ENCODE peak calls at places on chromosomes 5 and 9, in six cellular contexts. A is HAP-1, L is OCI-LY7, H is SK-N-SH, Z is GM23248, K is A673. J is an unnamed sample.

GRCh38 chr9:77712533-77713130 is 64.5 kb upstream of the GNA14 start:
- DNase-seq in A (no peak), L (no peak), H (no peak), Z (peak; percentile 85), K (peak; percentile 26), J (no peak)

GRCh38 chr9:1875921-1876448 is 139.2 kb upstream of the SMARCA2 start:
- DNase-seq in A (no peak), L (no peak), H (no peak), Z (no peak), K (no peak), J (peak; percentile 44)

GRCh38 chr9:114684036-114684435 is 2.0 kb upstream of the TEX48 start:
- DNase-seq in A (no peak), L (no peak), H (no peak), Z (no peak), K (no peak), J (no peak)

GRCh38 chr5:148229840-148230239 is 8.5 kb upstream of the MARCOL start:
- DNase-seq in A (no peak), L (no peak), H (no peak), Z (no peak), K (no peak), J (no peak)

GRCh38 chr5:71700803-71701202 is 18.3 kb upstream of the CARTPT start:
- DNase-seq in A (no peak), L (no peak), H (no peak), Z (no peak), K (no peak), J (no peak)

GRCh38 chr9:114055061-114055460 is 23.0 kb downstream of the AMBP start:
- DNase-seq in A (no peak), L (no peak), H (no peak), Z (no peak), K (no peak), J (peak; percentile 56)

GRCh38 chr5:160183075-160183474 is 46.2 kb upstream of the FABP6 start:
- DNase-seq in A (no peak), L (no peak), H (no peak), Z (peak; percentile 66), K (no peak), J (no peak)

GRCh38 chr9:18424132-18424531 is 49.8 kb upstream of the ADAMTSL1 start:
- DNase-seq in A (no peak), L (no peak), H (no peak), Z (peak; percentile 25), K (no peak), J (no peak)

GRCh38 chr9:105886136-105886535 is 191.8 kb downstream of the TMEM38B start:
- DNase-seq in A (no peak), L (no peak), H (no peak), Z (no peak), K (no peak), J (no peak)

GRCh38 chr9:31612336-31613030 is 772.0 kb upstream of the ACO1 start:
- DNase-seq in A (no peak), L (no peak), H (no peak), Z (no peak), K (peak; percentile 69), J (no peak)

GRCh38 chr9:138060881-138061280 is 183.3 kb downstream of the CACNA1B start:
- DNase-seq in A (no peak), L (no peak), H (no peak), Z (no peak), K (no peak), J (peak; percentile 38)

GRCh38 chr5:138950411-138951011 is 75.4 kb upstream of the LRRTM2 start:
- DNase-seq in A (no peak), L (no peak), H (no peak), Z (no peak), K (no peak), J (no peak)

GRCh38 chr5:175123542-175123941 is 320.4 kb downstream of the DRD1 start:
- DNase-seq in A (no peak), L (no peak), H (no peak), Z (no peak), K (no peak), J (no peak)

GRCh38 chr9:23492126-23493002 is 333.7 kb downstream of the ELAVL2 start:
- DNase-seq in A (peak; percentile 36), L (peak; percentile 37), H (peak; percentile 46), Z (peak; percentile 70), K (peak; percentile 14), J (no peak)

GRCh38 chr5:140311011-140311467 is 8.1 kb upstream of the PFDN1 start:
- DNase-seq in A (no peak), L (no peak), H (no peak), Z (peak; percentile 98), K (peak; percentile 79), J (no peak)

GRCh38 chr9:127714916-127715442 is 484 bp downstream of the PTRH1 start:
- DNase-seq in A (peak; percentile 37), L (no peak), H (peak; percentile 75), Z (peak; percentile 68), K (no peak), J (no peak)

GRCh38 chr9:19174127-19174921 is 47.0 kb upstream of the PLIN2 start:
- DNase-seq in A (peak; percentile 72), L (peak; percentile 81), H (peak; percentile 71), Z (peak; percentile 99), K (peak; percentile 73), J (peak; percentile 85)

GRCh38 chr9:27368317-27368985 is 71.5 kb upstream of the EQTN start:
- DNase-seq in A (no peak), L (no peak), H (no peak), Z (peak; percentile 26), K (no peak), J (no peak)

GRCh38 chr5:149486726-149487635 is 64.3 kb downstream of the CSNK1A1 start:
- DNase-seq in A (no peak), L (no peak), H (no peak), Z (peak; percentile 72), K (no peak), J (no peak)

GRCh38 chr5:71653119-71653518 is 66.0 kb upstream of the CARTPT start:
- DNase-seq in A (peak; percentile 28), L (no peak), H (no peak), Z (peak; percentile 18), K (peak; percentile 81), J (no peak)

GRCh38 chr9:17731308-17731707 is 152.4 kb downstream of the SH3GL2 start:
- DNase-seq in A (no peak), L (no peak), H (no peak), Z (no peak), K (no peak), J (no peak)

GRCh38 chr9:22031664-22032411 is 22.7 kb upstream of the CDKN2B start:
- DNase-seq in A (no peak), L (no peak), H (no peak), Z (peak; percentile 26), K (no peak), J (no peak)

GRCh38 chr9:120937596-120937995 is 11.0 kb upstream of the TRAF1 start:
- DNase-seq in A (no peak), L (no peak), H (no peak), Z (peak; percentile 40), K (no peak), J (no peak)
- H3K4me1 ChIP-seq in A (peaks cover 13% of the 10 kb centered on the region), L (peaks cover 67% of the 10 kb centered on the region), H (peaks cover 49% of the 10 kb centered on the region), Z (peaks cover 49% of the 10 kb centered on the region), K (peaks cover 35% of the 10 kb centered on the region), J (peaks cover 6% of the 10 kb centered on the region)

GRCh38 chr5:43548358-43548757 is 8.5 kb downstream of the PAIP1 start:
- DNase-seq in A (no peak), L (no peak), H (no peak), Z (no peak), K (no peak), J (no peak)

GRCh38 chr5:43543434-43543833 is 13.4 kb downstream of the PAIP1 start:
- DNase-seq in A (no peak), L (no peak), H (no peak), Z (no peak), K (no peak), J (no peak)

GRCh38 chr5:43553381-43553780 is 3.5 kb downstream of the PAIP1 start:
- DNase-seq in A (no peak), L (no peak), H (no peak), Z (peak; percentile 30), K (peak; percentile 64), J (no peak)

GRCh38 chr5:43547532-43547931 is 9.3 kb downstream of the PAIP1 start:
- DNase-seq in A (no peak), L (no peak), H (no peak), Z (no peak), K (no peak), J (no peak)
- H3K36me3 ChIP-seq in A (peaks cover 79% of the 10 kb centered on the region), L (peaks cover 94% of the 10 kb centered on the region), H (peaks cover 83% of the 10 kb centered on the region), Z (peaks cover 66% of the 10 kb centered on the region), K (peaks cover 79% of the 10 kb centered on the region), J (peaks cover 2% of the 10 kb centered on the region)

DNA sequence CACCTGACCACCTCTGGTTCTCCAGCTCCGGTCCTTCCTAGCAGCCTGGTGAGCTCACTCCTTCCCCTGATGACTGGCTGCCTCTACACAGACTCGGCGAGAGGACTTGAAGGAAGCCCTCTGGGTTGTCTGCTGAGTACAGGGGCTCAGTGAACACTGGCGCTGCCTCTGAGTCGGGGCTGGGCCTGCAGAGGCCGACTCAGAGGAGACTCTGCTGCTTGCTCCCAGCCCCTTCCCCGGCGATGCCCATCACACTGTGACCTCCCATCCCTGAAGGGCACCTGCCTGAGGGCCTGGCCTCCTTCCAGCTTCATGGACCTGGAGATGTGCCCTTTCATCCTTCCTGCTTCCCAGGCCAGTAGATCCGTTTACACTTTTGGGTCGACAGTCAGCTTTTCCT is 22.0 kb downstream of the CRB2 start:
- DNase-seq in A (no peak), L (no peak), H (no peak), Z (no peak), K (no peak), J (no peak)
- H3K4me1 ChIP-seq in A (peaks cover 4% of the 10 kb centered on the region), L (no peaks in the 10 kb centered on the region), H (no peaks in the 10 kb centered on the region), Z (no peaks in the 10 kb centered on the region), K (no peaks in the 10 kb centered on the region), J (no peaks in the 10 kb centered on the region)

DNA sequence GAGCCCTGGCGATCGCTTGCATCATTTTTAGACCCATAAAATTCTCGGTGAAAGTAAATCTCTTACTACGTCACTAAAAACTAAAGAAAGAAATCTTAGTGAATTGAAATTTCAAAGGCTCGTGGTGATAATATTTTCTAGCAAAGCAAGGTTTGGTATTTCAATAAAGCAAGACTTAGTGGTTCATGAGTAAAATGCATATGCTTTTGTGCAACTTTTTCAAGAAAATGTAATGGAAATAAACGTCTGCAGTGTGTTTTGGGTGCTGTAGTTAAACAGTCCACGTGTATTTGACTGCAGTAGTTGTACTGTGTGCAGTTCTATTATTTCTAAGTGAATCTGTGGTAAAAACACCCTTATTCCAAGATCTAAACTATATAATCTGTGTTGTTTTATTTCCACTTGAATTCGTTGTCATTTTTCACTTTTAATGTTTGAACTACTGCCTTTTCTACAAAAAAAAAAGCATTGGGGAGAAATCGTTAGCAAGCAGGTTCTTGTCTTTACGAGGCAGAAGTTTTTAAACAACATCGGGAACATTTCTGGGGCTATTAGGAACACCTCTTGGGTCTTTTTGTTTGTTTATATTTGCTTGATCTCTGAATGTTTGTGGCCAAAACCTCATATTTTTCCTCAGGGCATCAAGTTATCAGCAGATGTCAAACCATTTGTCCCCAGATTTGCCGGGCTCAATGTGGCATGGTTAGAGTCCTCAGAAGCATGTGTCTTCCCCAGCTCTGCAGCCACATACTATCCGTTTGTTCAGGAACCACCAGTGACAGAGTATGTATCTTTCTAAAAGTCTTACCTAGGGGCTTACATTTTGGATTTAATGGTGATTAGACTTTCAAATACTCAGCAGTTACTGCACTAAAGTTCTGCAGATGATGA is 960 bp downstream of the SECISBP2 start:
- DNase-seq in A (no peak), L (peak; percentile 30), H (peak; percentile 40), Z (peak; percentile 20), K (peak; percentile 24), J (no peak)
- H3K36me3 ChIP-seq in A (peaks cover 42% of the 10 kb centered on the region), L (peaks cover 82% of the 10 kb centered on the region), H (peaks cover 36% of the 10 kb centered on the region), Z (peaks cover 4% of the 10 kb centered on the region), K (peaks cover 44% of the 10 kb centered on the region), J (no peaks in the 10 kb centered on the region)